ENCODE peak calls at places on chromosome X, in six cellular contexts. P is heart right ventricle; L is CD8-positive, alpha-beta memory T cell; Q is keratinocyte; G is small intestine; O is lung. F is an unnamed sample.

GRCh38 chrX:9522756-9523155 is 57.9 kb downstream of the TBL1X start:
- DNase-seq in P (no peak), L (no peak), Q (no peak), G (no peak), O (no peak), F (no peak)

GRCh38 chrX:23803931-23804381 is 21.0 kb downstream of the SAT1 start:
- DNase-seq in P (peak; percentile 23), L (no peak), Q (no peak), G (peak; percentile 63), O (peak; percentile 56), F (no peak)

GRCh38 chrX:112819013-112819635 is 21.5 kb downstream of the AMOT start:
- DNase-seq in P (no peak), L (no peak), Q (no peak), G (peak; percentile 25), O (no peak), F (no peak)

GRCh38 chrX:123222920-123223319 is 38.8 kb downstream of the GRIA3 start:
- DNase-seq in P (no peak), L (no peak), Q (no peak), G (no peak), O (no peak), F (no peak)

GRCh38 chrX:16320765-16321355 is 153.6 kb downstream of the MAGEB17 start:
- DNase-seq in P (no peak), L (no peak), Q (no peak), G (no peak), O (no peak), F (no peak)

GRCh38 chrX:77668391-77669237 is 117.4 kb downstream of the ATRX start:
- DNase-seq in P (no peak), L (no peak), Q (no peak), G (no peak), O (no peak), F (no peak)

GRCh38 chrX:63186137-63186536 is 165.0 kb downstream of the SPIN4 start:
- DNase-seq in P (no peak), L (no peak), Q (no peak), G (no peak), O (no peak), F (no peak)

GRCh38 chrX:33171071-33171470 is 40.3 kb downstream of the DMD start:
- DNase-seq in P (no peak), L (no peak), Q (no peak), G (no peak), O (no peak), F (no peak)

GRCh38 chrX:133985164-133986007 is at the start of gene GPC3:
- DNase-seq in P (no peak), L (peak; percentile 1), Q (no peak), G (peak; percentile 30), O (no peak), F (no peak)

GRCh38 chrX:130171446-130172126 is at the start of gene RAB33A:
- DNase-seq in P (peak; percentile 8), L (peak; percentile 17), Q (no peak), G (no peak), O (no peak), F (peak; percentile 16)

GRCh38 chrX:34379891-34380290 is 247.8 kb upstream of the FAM47A start:
- DNase-seq in P (no peak), L (no peak), Q (no peak), G (no peak), O (no peak), F (no peak)

GRCh38 chrX:107506596-107507031 is 57.2 kb downstream of the FRMPD3 start:
- DNase-seq in P (no peak), L (no peak), Q (no peak), G (no peak), O (no peak), F (no peak)
- H3K4me3 ChIP-seq in P (no peak overlapping the region), L (no peak overlapping the region), Q (no peak overlapping the region), G (no peak overlapping the region), O (no peak overlapping the region), F (no peak overlapping the region)

GRCh38 chrX:72016881-72017783 is 106.5 kb downstream of the NHSL2 start:
- DNase-seq in P (no peak), L (no peak), Q (no peak), G (no peak), O (peak; percentile 13), F (peak; percentile 38)

GRCh38 chrX:72019487-72019886 is 108.8 kb downstream of the NHSL2 start:
- DNase-seq in P (no peak), L (no peak), Q (no peak), G (no peak), O (no peak), F (no peak)

GRCh38 chrX:72020204-72020603 is 109.6 kb downstream of the NHSL2 start:
- DNase-seq in P (no peak), L (no peak), Q (no peak), G (no peak), O (peak; percentile 25), F (no peak)

GRCh38 chrX:72020788-72021187 is 110.1 kb downstream of the NHSL2 start:
- DNase-seq in P (no peak), L (no peak), Q (no peak), G (no peak), O (no peak), F (no peak)

DNA sequence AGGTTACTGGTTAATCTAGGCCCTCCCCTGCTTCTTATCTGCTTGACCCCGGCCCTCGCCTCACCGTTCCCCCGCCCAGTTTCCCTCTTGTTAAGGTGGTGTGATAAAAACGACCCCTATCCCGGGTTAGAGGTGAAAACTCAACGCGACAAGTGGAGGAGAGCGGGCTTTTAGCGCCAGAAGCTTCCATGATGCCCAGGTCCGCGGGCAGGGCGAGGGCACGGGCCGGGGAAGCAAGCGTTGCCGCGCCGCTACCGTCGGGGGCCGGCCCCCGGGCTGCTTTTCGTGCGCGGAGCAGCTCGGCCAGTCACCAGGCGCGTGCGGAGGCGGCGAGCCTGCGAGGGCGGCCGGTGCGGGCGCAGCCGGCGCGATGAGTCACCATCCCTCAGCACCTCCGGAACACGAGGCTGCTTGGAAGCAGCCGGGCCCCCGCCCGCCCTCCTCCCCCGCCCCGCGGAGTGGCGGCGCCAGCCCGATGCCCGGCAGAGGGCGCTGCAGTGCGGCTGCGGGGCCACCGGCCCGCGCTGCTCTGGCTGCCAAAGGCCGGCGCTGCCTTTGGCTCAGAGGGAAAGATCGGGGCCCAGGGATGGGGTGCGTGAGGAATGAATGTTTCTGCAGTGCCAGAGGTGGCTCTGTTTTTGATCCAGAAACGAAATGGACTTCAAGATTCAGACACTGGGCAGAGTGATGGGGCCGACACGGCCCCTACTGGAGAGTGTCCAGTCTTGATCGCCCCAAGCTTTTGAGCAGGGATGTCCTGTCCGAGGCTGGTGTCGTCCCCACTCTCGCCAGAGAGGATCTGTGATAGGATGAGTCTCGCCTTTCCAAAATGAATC is 107.8 kb downstream of the NHSL2 start:
- DNase-seq in P (peak; percentile 82), L (peak; percentile 77), Q (no peak), G (peak; percentile 73), O (peak; percentile 78), F (peak; percentile 81)
- H3K27ac ChIP-seq in P (peak overlapping the region; percentile 60), L (no peak overlapping the region), Q (no peak overlapping the region), G (no peak overlapping the region), O (no peak overlapping the region), F (no peak overlapping the region)

GRCh38 chrX:73556159-73556558 is 6.8 kb upstream of the CHIC1 start:
- DNase-seq in P (no peak), L (no peak), Q (no peak), G (no peak), O (no peak), F (no peak)
- H3K27me3 ChIP-seq in P (no peaks in the 10 kb centered on the region), L (no peaks in the 10 kb centered on the region), Q (no peaks in the 10 kb centered on the region), G (no peaks in the 10 kb centered on the region), O (no peaks in the 10 kb centered on the region), F (no peaks in the 10 kb centered on the region)

GRCh38 chrX:71534773-71535544 is 2.1 kb downstream of the OGT start:
- DNase-seq in P (no peak), L (no peak), Q (no peak), G (no peak), O (no peak), F (no peak)

GRCh38 chrX:71533850-71534515 is 1.1 kb downstream of the OGT start:
- DNase-seq in P (peak; percentile 46), L (peak; percentile 38), Q (no peak), G (peak; percentile 36), O (peak; percentile 34), F (no peak)

GRCh38 chrX:71537743-71538142 is 4.8 kb downstream of the OGT start:
- DNase-seq in P (no peak), L (no peak), Q (no peak), G (no peak), O (no peak), F (no peak)

GRCh38 chrX:71533514-71533849 is 578 bp downstream of the OGT start:
- DNase-seq in P (no peak), L (no peak), Q (no peak), G (no peak), O (no peak), F (no peak)

DNA sequence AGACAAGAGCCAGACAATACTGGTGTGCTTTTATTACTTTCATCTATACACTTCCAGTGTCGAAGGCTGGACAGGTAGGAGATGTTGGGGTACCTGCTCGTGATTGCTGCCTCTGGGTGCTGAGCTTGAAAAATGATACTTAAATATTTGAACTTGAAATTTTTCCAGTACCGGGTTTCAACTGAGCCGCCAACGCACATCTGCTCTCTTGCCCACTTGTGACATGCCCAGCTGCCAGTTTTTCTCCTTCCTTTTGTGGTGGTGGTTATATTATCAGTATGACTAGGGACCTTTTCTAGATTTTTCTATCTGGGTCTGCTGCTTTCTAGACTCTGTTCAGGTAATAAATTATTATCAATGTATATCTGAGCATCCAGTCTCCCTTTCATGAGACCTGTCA is 3.4 kb downstream of the OGT start:
- DNase-seq in P (no peak), L (no peak), Q (no peak), G (no peak), O (no peak), F (no peak)
- H3K4me3 ChIP-seq in P (peak overlapping the region; percentile 79), L (peak overlapping the region; percentile 62), Q (peak overlapping the region; percentile 80), G (no peak overlapping the region), O (no peak overlapping the region), F (peak overlapping the region; percentile 48)

GRCh38 chrX:66164470-66164869 is 423 bp downstream of the HEPH start:
- DNase-seq in P (no peak), L (no peak), Q (no peak), G (no peak), O (no peak), F (no peak)
- H3K27ac ChIP-seq in P (no peak overlapping the region), L (peak overlapping the region; percentile 54), Q (no peak overlapping the region), G (peak overlapping the region; percentile 17), O (no peak overlapping the region), F (no peak overlapping the region)

GRCh38 chrX:17705211-17705610 is 32.1 kb upstream of the SCML1 start:
- DNase-seq in P (no peak), L (no peak), Q (no peak), G (no peak), O (no peak), F (no peak)

GRCh38 chrX:17710836-17711235 is 26.5 kb upstream of the SCML1 start:
- DNase-seq in P (no peak), L (no peak), Q (no peak), G (no peak), O (no peak), F (no peak)

GRCh38 chrX:17703201-17703600 is 34.1 kb upstream of the SCML1 start:
- DNase-seq in P (no peak), L (no peak), Q (peak; percentile 9), G (no peak), O (no peak), F (no peak)

GRCh38 chrX:17706676-17707075 is 30.6 kb upstream of the SCML1 start:
- DNase-seq in P (no peak), L (no peak), Q (no peak), G (no peak), O (no peak), F (no peak)

DNA sequence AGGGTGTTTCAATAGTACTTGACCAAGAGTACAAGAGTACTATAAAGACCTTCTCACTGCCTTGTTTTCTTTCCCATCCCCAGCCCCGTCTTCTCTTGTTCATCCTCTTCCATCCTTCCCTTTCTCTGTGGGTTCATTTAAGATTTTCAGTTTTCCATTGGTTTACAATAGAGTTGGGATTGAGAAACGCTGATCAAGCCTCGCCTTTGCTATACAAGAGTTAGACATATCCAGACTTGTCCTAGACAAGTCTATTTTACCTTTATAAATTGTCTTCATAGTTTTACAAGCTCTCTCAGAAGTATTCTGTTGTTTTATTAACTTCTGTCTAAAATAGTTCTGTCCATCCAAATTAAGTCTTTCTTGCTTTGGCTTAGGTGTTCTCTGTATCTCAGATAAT is 29.6 kb upstream of the SCML1 start:
- DNase-seq in P (no peak), L (no peak), Q (no peak), G (no peak), O (no peak), F (no peak)
- H3K27me3 ChIP-seq in P (no peaks in the 10 kb centered on the region), L (no peaks in the 10 kb centered on the region), Q (no peaks in the 10 kb centered on the region), G (no peaks in the 10 kb centered on the region), O (no peaks in the 10 kb centered on the region), F (no peaks in the 10 kb centered on the region)

F was measured in CD8-positive, alpha-beta T cell.